ENCODE peak calls at places on chromosomes 11 and 22, in eight cellular contexts. Y is transverse colon; T is activated effector memory CD4-positive, alpha-beta T cell treated with anti-CD3 and anti-CD28 coated beads, Interleukin-2, amount 50 U/mL, for 16 hours; G is SJSA1; Z is heart left ventricle; R is C1 segment of cervical spinal cord; V is ecto neural progenitor cell; F is GM12864. N is an unnamed sample.

GRCh38 chr22:23892130-23892529 is 2.1 kb upstream of the MIF start:
- DNase-seq in T (no peak), Y (no peak), V (no peak), F (no peak), G (no peak), R (no peak), Z (no peak), N (no peak)

GRCh38 chr11:35618497-35619029 is 303 bp downstream of the FJX1 start:
- DNase-seq in Y (peak), R (no peak), T (peak), F (no peak), V (no peak), Z (no peak), G (peak), N (no peak)

GRCh38 chr22:46845281-46846153 is 83.1 kb downstream of the TBC1D22A start:
- DNase-seq in F (no peak), R (no peak), G (no peak), T (no peak), Y (no peak), V (no peak), Z (no peak), N (no peak)

GRCh38 chr11:1785749-1786261 is 22.1 kb upstream of the CTSD start:
- DNase-seq in T (no peak), F (no peak), R (no peak), Y (no peak), G (peak), Z (no peak), V (no peak), N (no peak)

GRCh38 chr11:128908391-128909246 is 17.5 kb downstream of the KCNJ5 start:
- DNase-seq in G (peak), Y (peak), F (no peak), Z (peak), T (no peak), R (peak), V (no peak), N (peak)

GRCh38 chr22:45319319-45319675 is 9.6 kb downstream of the FAM118A start:
- DNase-seq in Y (no peak), R (no peak), F (no peak), G (no peak), T (no peak), Z (no peak), V (peak), N (no peak)

GRCh38 chr11:24233041-24233440 is 263.8 kb upstream of the LUZP2 start:
- DNase-seq in F (no peak), Y (no peak), Z (no peak), V (no peak), R (no peak), T (no peak), G (no peak), N (no peak)

GRCh38 chr11:126186031-126186698 is 25.3 kb downstream of the RPUSD4 start:
- DNase-seq in Y (no peak), G (no peak), R (no peak), F (no peak), Z (peak), V (no peak), T (no peak), N (no peak)

GRCh38 chr11:17542249-17542648 is 2.0 kb downstream of the USH1C start:
- DNase-seq in Y (peak), G (no peak), T (peak), Z (no peak), V (no peak), F (no peak), R (no peak), N (no peak)

GRCh38 chr11:70205049-70205725 is 2.1 kb downstream of the FADD start:
- DNase-seq in R (no peak), Z (no peak), V (no peak), F (no peak), Y (no peak), T (no peak), G (peak), N (no peak)

GRCh38 chr11:83827940-83828554 is 541.9 kb upstream of the CCDC90B start:
- DNase-seq in T (no peak), R (no peak), F (no peak), G (no peak), V (no peak), Y (no peak), Z (no peak), N (no peak)

GRCh38 chr11:126594921-126595367 is 239.5 kb downstream of the ST3GAL4 start:
- DNase-seq in V (no peak), F (no peak), T (no peak), G (no peak), Z (no peak), Y (no peak), R (no peak), N (no peak)

GRCh38 chr11:119684361-119685072 is 44.5 kb downstream of the NECTIN1 start:
- DNase-seq in R (no peak), Y (no peak), F (no peak), T (no peak), G (peak), Z (no peak), V (no peak), N (peak)

GRCh38 chr11:77558380-77558779 is 31.4 kb upstream of the AQP11 start:
- DNase-seq in R (no peak), Z (no peak), T (no peak), Y (no peak), G (no peak), V (no peak), F (no peak), N (no peak)

GRCh38 chr11:116109228-116109627 is 605.0 kb upstream of the CADM1 start:
- DNase-seq in F (no peak), G (peak), Y (no peak), V (peak), R (no peak), Z (no peak), T (no peak), N (peak)

GRCh38 chr22:46203590-46203980 is 46.5 kb downstream of the CDPF1 start:
- DNase-seq in Y (peak), Z (no peak), V (no peak), F (no peak), G (no peak), T (no peak), R (no peak), N (no peak)

GRCh38 chr11:126647735-126648134 is 292.2 kb downstream of the ST3GAL4 start:
- DNase-seq in Y (no peak), G (peak), T (no peak), Z (no peak), V (no peak), R (no peak), F (no peak), N (peak)

GRCh38 chr11:19790831-19791552 is 78.4 kb downstream of the NAV2 start:
- DNase-seq in Z (no peak), Y (peak), V (no peak), R (no peak), F (no peak), T (no peak), G (no peak), N (no peak)

GRCh38 chr11:10268746-10269487 is 25.1 kb downstream of the SBF2 start:
- DNase-seq in Y (no peak), R (no peak), V (no peak), F (no peak), T (no peak), Z (no peak), G (no peak), N (no peak)

GRCh38 chr22:23233746-23234408 is 53.6 kb downstream of the BCR start:
- DNase-seq in Y (no peak), Z (peak), R (no peak), G (peak), F (no peak), T (no peak), V (no peak), N (peak)

GRCh38 chr22:49295465-49295743 is 532.3 kb downstream of the BRD1 start:
- DNase-seq in V (peak), Y (no peak), F (no peak), Z (no peak), R (no peak), T (no peak), G (no peak), N (no peak)

GRCh38 chr11:296206-296975 is 2.9 kb downstream of the IFITM5 start:
- DNase-seq in T (peak), R (no peak), V (no peak), F (no peak), Z (peak), Y (no peak), G (no peak), N (no peak)

GRCh38 chr11:117978982-117979381 is 7.2 kb upstream of the IL10RA start:
- DNase-seq in F (no peak), Y (no peak), T (no peak), R (no peak), V (no peak), Z (no peak), G (no peak), N (no peak)

GRCh38 chr11:40032331-40032730 is 1427.1 kb downstream of the LRRC4C start:
- DNase-seq in T (no peak), R (no peak), Z (no peak), V (no peak), F (no peak), Y (no peak), G (no peak), N (no peak)

GRCh38 chr22:20781272-20781990 is 7.5 kb downstream of the SERPIND1 start:
- DNase-seq in F (no peak), V (no peak), Z (no peak), T (peak), R (no peak), Y (no peak), G (no peak), N (no peak)

GRCh38 chr11:45834298-45834756 is 12.9 kb upstream of the CRY2 start:
- DNase-seq in R (no peak), T (no peak), V (no peak), F (no peak), G (no peak), Z (no peak), Y (no peak), N (no peak)

GRCh38 chr11:1162498-1163311 is 5.0 kb downstream of the MUC5AC start:
- DNase-seq in Z (no peak), Y (no peak), F (no peak), R (no peak), T (peak), V (no peak), G (no peak), N (no peak)

GRCh38 chr11:6387811-6388599 is 2.3 kb upstream of the SMPD1 start:
- DNase-seq in R (no peak), V (no peak), Y (no peak), F (no peak), T (no peak), Z (no peak), G (peak), N (no peak)

GRCh38 chr11:101478587-101479375 is 105.0 kb downstream of the TRPC6 start:
- DNase-seq in Y (no peak), T (no peak), R (no peak), V (no peak), G (no peak), Z (no peak), F (no peak), N (no peak)

GRCh38 chr11:130858215-130858614 is 58.1 kb downstream of the SNX19 start:
- DNase-seq in T (no peak), Y (no peak), R (no peak), V (no peak), Z (no peak), G (no peak), F (no peak), N (no peak)

GRCh38 chr11:8207080-8208000 is 38.5 kb upstream of the RIC3 start:
- DNase-seq in R (no peak), T (no peak), F (no peak), V (peak), Y (no peak), Z (no peak), G (no peak), N (no peak)

GRCh38 chr11:129283141-129283540 is 91.0 kb upstream of the ARHGAP32 start:
- DNase-seq in Y (peak), V (no peak), Z (no peak), T (no peak), R (no peak), G (no peak), F (no peak), N (no peak)

GRCh38 chr11:64284048-64284961 is at the start of gene BAD:
- DNase-seq in V (peak), Y (peak), T (peak), Z (peak), G (peak), R (peak), F (no peak), N (peak)

GRCh38 chr11:96147186-96147585 is 195.8 kb downstream of the MAML2 start:
- DNase-seq in V (no peak), Y (no peak), R (no peak), G (no peak), T (no peak), Z (no peak), F (no peak), N (no peak)

GRCh38 chr11:79087957-79088318 is 352.9 kb downstream of the TENM4 start:
- DNase-seq in F (no peak), Y (no peak), G (no peak), V (no peak), T (no peak), R (no peak), Z (no peak), N (no peak)

GRCh38 chr11:132681971-132682370 is 850.3 kb downstream of the OPCML start:
- DNase-seq in R (no peak), F (no peak), T (no peak), G (no peak), Y (no peak), V (no peak), Z (no peak), N (no peak)